ENCODE peak calls at places on chromosome 17, in five cellular contexts. O is stimulated activated CD8-positive, alpha-beta memory T cell treated with anti-CD3 and anti-CD28 coated beads, Interleukin-7, amount 100 ng/mL, for 1 hour; D is HS-5; B is mucosa of descending colon; X is caudate nucleus. W is an unnamed sample.

GRCh38 chr17:18185391-18185790 is 1.8 kb downstream of the ALKBH5 start:
- DNase-seq in D (no peak), X (no peak), O (no peak), B (no peak), W (peak; percentile 38)

GRCh38 chr17:35315283-35315682 is 58.1 kb downstream of the SLFN11 start:
- DNase-seq in X (no peak), O (no peak), D (peak; percentile 76), B (no peak), W (peak; percentile 86)

GRCh38 chr17:77409282-77410161 is 268.8 kb downstream of the SEC14L1 start:
- DNase-seq in D (no peak), O (no peak), X (no peak), B (peak; percentile 75), W (no peak)

GRCh38 chr17:17809527-17810373 is 27.0 kb downstream of the SREBF1 start:
- DNase-seq in B (peak; percentile 55), O (no peak), X (no peak), D (no peak), W (no peak)

GRCh38 chr17:56810286-56810781 is 23.4 kb downstream of the C17orf67 start:
- DNase-seq in O (no peak), X (no peak), D (no peak), B (no peak), W (no peak)

GRCh38 chr17:5901731-5902660 is 168.2 kb upstream of the WSCD1 start:
- DNase-seq in B (no peak), X (no peak), O (no peak), D (no peak), W (no peak)

GRCh38 chr17:57084802-57085447 is at the start of gene AKAP1:
- DNase-seq in B (peak; percentile 99), X (peak; percentile 96), D (peak; percentile 65), O (peak; percentile 86), W (peak; percentile 99)

GRCh38 chr17:68182940-68183551 is 64.8 kb upstream of the AMZ2 start:
- DNase-seq in X (no peak), O (no peak), D (no peak), B (no peak), W (peak; percentile 73)

GRCh38 chr17:58307468-58308172 is 21.0 kb downstream of the TSPOAP1 start:
- DNase-seq in X (no peak), B (no peak), O (no peak), D (no peak), W (no peak)

GRCh38 chr17:15169676-15170075 is 95.5 kb downstream of the PMP22 start:
- DNase-seq in D (no peak), O (no peak), X (no peak), B (no peak), W (peak; percentile 34)

GRCh38 chr17:83185023-83186002 is 105.9 kb downstream of the METRNL start:
- DNase-seq in D (no peak), O (no peak), B (no peak), X (no peak), W (no peak)

GRCh38 chr17:74749262-74750038 is 1.0 kb downstream of the NHERF1 start:
- DNase-seq in B (peak; percentile 69), O (no peak), X (no peak), D (no peak), W (peak; percentile 44)

GRCh38 chr17:76645481-76645880 is 1.9 kb upstream of the ST6GALNAC1 start:
- DNase-seq in B (peak; percentile 61), D (no peak), O (no peak), X (no peak), W (no peak)

GRCh38 chr17:47704116-47704515 is 10.2 kb downstream of the TBKBP1 start:
- DNase-seq in D (no peak), X (no peak), O (no peak), B (peak; percentile 45), W (no peak)

GRCh38 chr17:17258011-17258410 is 21.0 kb upstream of the FLCN start:
- DNase-seq in O (no peak), B (no peak), X (no peak), D (no peak), W (no peak)

GRCh38 chr17:42180922-42181850 is at the start of gene KCNH4:
- DNase-seq in X (peak; percentile 94), O (peak; percentile 66), D (no peak), B (peak; percentile 82), W (no peak)

GRCh38 chr17:47720754-47721533 is 12.1 kb upstream of the TBX21 start:
- DNase-seq in O (peak; percentile 75), B (peak; percentile 35), X (no peak), D (no peak), W (peak; percentile 88)

GRCh38 chr17:79541038-79541437 is 69.8 kb downstream of the RBFOX3 start:
- DNase-seq in D (no peak), B (no peak), O (no peak), X (no peak), W (no peak)

GRCh38 chr17:29566473-29567361 is at the start of gene ABHD15:
- DNase-seq in O (peak; percentile 17), B (peak; percentile 89), X (no peak), D (no peak), W (peak; percentile 69)

GRCh38 chr17:67636312-67636711 is 81.4 kb upstream of the NOL11 start:
- DNase-seq in O (no peak), B (no peak), D (no peak), X (no peak), W (no peak)

GRCh38 chr17:57892146-57892819 is 42.4 kb upstream of the MRPS23 start:
- DNase-seq in B (peak; percentile 95), O (peak; percentile 49), D (peak; percentile 60), X (peak; percentile 57), W (peak; percentile 97)

GRCh38 chr17:37176683-37177082 is 199.1 kb upstream of the C17orf78 start:
- DNase-seq in B (no peak), X (no peak), D (peak; percentile 13), O (no peak), W (peak; percentile 16)

GRCh38 chr17:44008205-44008909 is 3.9 kb downstream of the NAGS start:
- DNase-seq in D (no peak), B (no peak), O (no peak), X (no peak), W (no peak)

GRCh38 chr17:79834575-79835469 is 4.4 kb downstream of the CBX4 start:
- DNase-seq in D (no peak), B (peak; percentile 70), X (no peak), O (no peak), W (peak; percentile 35)

GRCh38 chr17:65918450-65918849 is 273.5 kb downstream of the CEP112 start:
- DNase-seq in D (no peak), X (no peak), B (no peak), O (no peak), W (no peak)

GRCh38 chr17:65278820-65279184 is 141.6 kb downstream of the RGS9 start:
- DNase-seq in O (no peak), B (no peak), D (no peak), X (no peak), W (no peak)

GRCh38 chr17:39455919-39456318 is 4.9 kb upstream of the MED1 start:
- DNase-seq in X (no peak), D (no peak), O (no peak), B (no peak), W (no peak)

GRCh38 chr17:35698800-35699199 is 32.6 kb upstream of the RASL10B start:
- DNase-seq in O (no peak), X (no peak), B (no peak), D (no peak), W (no peak)

GRCh38 chr17:76866774-76867577 is 1.2 kb upstream of the MGAT5B start:
- DNase-seq in B (no peak), D (peak; percentile 64), X (no peak), O (no peak), W (peak; percentile 79)